ENCODE peak calls at places on chromosomes 7 and 10, in four cellular contexts. R is A549, J is GM12878, H is endothelial cell of umbilical vein. P is an unnamed sample.

GRCh38 chr7:142607351-142607750 is 141.9 kb upstream of the PRSS1 start:
- DNase-seq in R (no peak), J (no peak), H (no peak), P (no peak)

GRCh38 chr10:42149027-42149700 is 489.2 kb downstream of the ZNF33B start:
- DNase-seq in R (no peak), J (no peak), H (no peak), P (no peak)

GRCh38 chr7:101542527-101543241 is 86.4 kb downstream of the MYL10 start:
- DNase-seq in R (peak; percentile 54), J (peak; percentile 2), H (peak; percentile 48), P (peak; percentile 70)

GRCh38 chr10:107091126-107091525 is 73.4 kb downstream of the SORCS1 start:
- DNase-seq in R (no peak), J (no peak), H (no peak), P (no peak)

GRCh38 chr10:46325021-46325420 is 38.2 kb downstream of the ANTXRL start:
- DNase-seq in R (no peak), J (no peak), H (no peak), P (peak; percentile 41)

GRCh38 chr7:66353547-66353946 is 148.4 kb downstream of the TPST1 start:
- DNase-seq in R (no peak), J (no peak), H (no peak), P (peak; percentile 38)

GRCh38 chr7:156626220-156626895 is 14.2 kb upstream of the RNF32 start:
- DNase-seq in R (no peak), J (no peak), H (no peak), P (no peak)

GRCh38 chr7:127550247-127550646 is 35.1 kb downstream of the GCC1 start:
- DNase-seq in R (no peak), J (no peak), H (no peak), P (no peak)

GRCh38 chr10:74870191-74870590 is 43.8 kb downstream of the KAT6B start:
- DNase-seq in R (no peak), J (no peak), H (no peak), P (no peak)

GRCh38 chr7:138204285-138204988 is 128.2 kb downstream of the AKR1D1 start:
- DNase-seq in R (no peak), J (no peak), H (peak; percentile 9), P (no peak)

GRCh38 chr10:79385804-79386531 is 38.7 kb downstream of the PPIF start:
- DNase-seq in R (no peak), J (no peak), H (no peak), P (peak; percentile 31)

GRCh38 chr10:123863721-123864432 is 27.7 kb downstream of the CPXM2 start:
- DNase-seq in R (no peak), J (no peak), H (no peak), P (no peak)

GRCh38 chr10:7264313-7264741 is 146.5 kb downstream of the SFMBT2 start:
- DNase-seq in R (peak; percentile 29), J (no peak), H (peak; percentile 51), P (no peak)

DNA sequence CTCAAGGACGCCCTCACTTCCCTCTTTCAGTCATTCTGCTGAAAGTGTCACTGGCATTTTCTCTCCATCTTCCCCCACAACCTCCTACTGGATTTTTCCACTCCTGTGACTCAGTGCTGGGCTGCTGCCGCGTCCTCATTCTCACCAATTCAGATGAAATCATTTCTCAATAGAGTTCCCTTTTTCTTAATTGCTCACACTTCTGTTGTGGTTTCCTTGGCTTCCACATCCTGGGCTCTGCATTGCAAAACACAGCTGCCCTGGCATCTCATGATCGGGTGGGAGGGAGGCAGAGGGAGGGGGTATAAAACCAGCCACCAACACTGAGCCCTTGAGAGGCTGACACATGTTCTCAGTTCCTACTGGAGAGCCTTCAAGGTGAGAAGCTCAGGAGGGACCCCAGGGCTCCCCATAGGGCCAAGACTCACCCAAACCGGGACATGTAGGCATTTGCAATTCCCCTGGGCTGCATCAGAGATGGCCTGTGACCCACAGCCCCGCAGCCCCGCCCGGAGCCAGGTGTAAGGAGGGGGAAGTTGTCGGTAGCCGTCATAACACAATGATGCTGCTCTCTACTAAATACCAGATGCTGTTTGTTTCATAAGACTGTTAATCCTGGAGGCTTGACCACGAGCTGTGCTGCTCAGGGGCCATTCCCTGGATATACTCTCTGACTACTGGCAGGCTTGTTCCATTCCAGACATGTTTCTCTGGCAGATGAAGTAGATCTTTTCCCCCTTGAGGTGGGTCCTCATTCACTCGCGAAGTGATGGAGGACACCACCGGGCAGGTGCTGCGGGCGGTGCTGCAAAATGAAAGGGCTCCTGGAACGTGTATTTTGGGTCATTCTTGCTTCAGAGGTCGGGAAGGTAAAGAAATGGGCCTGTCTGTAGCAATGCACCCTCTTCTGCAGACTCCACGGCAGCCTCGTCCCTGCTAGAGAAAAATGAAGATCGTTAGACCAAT is 61.3 kb downstream of the MKI67 start:
- DNase-seq in R (no peak), J (peak; percentile 80), H (no peak), P (peak; percentile 99)
- TF ChIP-seq MYC in R (no peak), J (no peak), H (no peak), P (peak; percentile 82)

DNA sequence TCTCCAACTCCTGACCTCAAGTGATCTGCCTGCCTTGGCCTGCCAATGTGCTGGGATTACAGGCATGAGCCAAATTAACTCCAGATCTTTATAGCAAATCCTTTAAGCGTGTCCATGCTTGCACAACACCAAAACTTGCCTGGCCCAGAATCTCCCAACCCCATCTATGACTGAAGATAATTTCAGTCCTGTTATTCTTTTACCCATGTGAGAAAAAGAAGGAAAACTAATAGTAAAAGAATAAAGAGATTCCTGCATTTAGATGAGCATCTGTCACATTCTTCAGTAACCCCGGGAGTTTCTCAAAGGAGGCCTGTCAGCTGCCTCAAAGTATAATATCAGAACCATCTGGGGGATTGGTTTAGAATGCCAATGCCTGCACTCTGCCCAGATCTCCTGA is 158.2 kb upstream of the KMT2E start:
- DNase-seq in R (no peak), J (no peak), H (no peak), P (no peak)
- TF ChIP-seq MYC in R (no peak), J (no peak), H (no peak), P (no peak)

DNA sequence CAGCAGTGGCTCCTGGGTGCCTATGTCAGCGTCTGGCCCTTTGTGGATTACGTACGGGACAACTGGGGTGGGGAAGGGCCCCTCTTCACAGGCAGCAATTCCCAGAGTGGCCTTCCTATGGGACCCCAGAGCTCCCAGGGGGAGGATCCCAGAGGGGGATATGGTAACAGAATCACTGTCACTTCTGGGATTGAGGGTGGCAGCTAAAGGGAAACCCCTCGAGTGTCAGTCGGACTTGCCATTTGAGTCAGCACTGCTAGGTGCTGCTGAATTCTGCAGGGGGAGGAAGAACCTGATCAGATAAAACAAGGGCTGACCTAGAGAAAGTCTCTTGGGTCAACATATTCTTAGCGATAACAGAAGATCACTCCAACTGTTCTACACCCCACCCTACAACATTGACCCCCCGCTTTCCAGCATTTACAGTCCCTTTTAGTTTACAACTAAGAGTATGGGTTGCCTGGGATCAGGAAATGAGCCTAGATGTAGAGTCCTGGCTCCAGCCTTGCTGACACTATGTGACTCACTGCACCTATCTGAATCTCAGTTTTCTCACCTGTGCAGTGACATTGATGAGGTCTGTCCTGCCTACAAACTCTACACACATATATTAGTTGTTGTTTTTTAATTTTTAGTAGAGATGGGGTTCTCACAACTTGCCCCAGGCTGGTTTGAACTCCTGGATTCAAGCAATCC is 12.3 kb upstream of the DDIT4 start:
- DNase-seq in R (no peak), J (peak; percentile 90), H (peak; percentile 22), P (peak; percentile 67)
- TF ChIP-seq MYC in R (no peak), J (no peak), H (no peak), P (no peak)

GRCh38 chr7:1059200-1060091 is 15.1 kb downstream of the GPR146 start:
- DNase-seq in R (no peak), J (peak; percentile 33), H (peak; percentile 64), P (peak; percentile 65)
- TF ChIP-seq MYC in R (no peak), J (no peak), H (no peak), P (no peak)

GRCh38 chr10:127278001-127278400 is 81.6 kb upstream of the INSYN2A start:
- DNase-seq in R (no peak), J (no peak), H (peak; percentile 60), P (no peak)
- TF ChIP-seq MYC in R (no peak), J (no peak), H (no peak), P (no peak)

GRCh38 chr7:46534593-46535271 is 613.7 kb upstream of the IGFBP3 start:
- DNase-seq in R (no peak), J (no peak), H (peak; percentile 78), P (no peak)
- TF ChIP-seq MYC in R (no peak), J (no peak), H (no peak), P (no peak)

P was measured in NB4.